ENCODE peak calls at places on chromosome 18, in ten cellular contexts. P is NK-92 treated with Interleukin-12 subunit alpha and Interleukin-12 subunit beta, amount 100 ng/mL, for 24 hours; A is putamen; L is SK-N-DZ; S is nephron progenitor cell; T is H1; J is heart right ventricle; G is NCI-H2171; F is ureter; I is fibroblast of pulmonary artery. Q is an unnamed sample.

GRCh38 chr18:24128700-24129099 is 10.2 kb upstream of the CABYR start:
- DNase-seq in P (no peak), A (no peak), L (no peak), S (no peak), T (no peak), J (no peak), G (no peak), F (no peak), I (peak), Q (peak)

GRCh38 chr18:68104036-68104435 is 587.5 kb upstream of the DSEL start:
- DNase-seq in P (no peak), A (no peak), L (no peak), S (no peak), T (no peak), J (no peak), G (no peak), F (no peak), I (peak), Q (no peak)

GRCh38 chr18:5979176-5979888 is 84.0 kb upstream of the TMEM200C start:
- DNase-seq in P (no peak), A (no peak), L (no peak), S (no peak), T (peak), J (no peak), G (no peak), F (peak), I (no peak), Q (no peak)

GRCh38 chr18:8375269-8375668 is 234.0 kb upstream of the RAB12 start:
- DNase-seq in P (no peak), A (no peak), L (no peak), S (no peak), T (no peak), J (no peak), G (no peak), F (no peak), I (no peak), Q (no peak)

GRCh38 chr18:39480494-39481245 is 1915.1 kb upstream of the CELF4 start:
- DNase-seq in P (no peak), A (no peak), L (no peak), S (no peak), T (no peak), J (no peak), G (no peak), F (no peak), I (peak), Q (no peak)

GRCh38 chr18:59249186-59249774 is 24.0 kb downstream of the RAX start:
- DNase-seq in P (peak), A (peak), L (peak), S (peak), T (peak), J (peak), G (peak), F (no peak), I (peak), Q (peak)

GRCh38 chr18:27778925-27779324 is 398.0 kb downstream of the CDH2 start:
- DNase-seq in P (no peak), A (no peak), L (no peak), S (no peak), T (no peak), J (no peak), G (no peak), F (no peak), I (no peak), Q (no peak)

GRCh38 chr18:75478996-75479870 is 51.7 kb upstream of the SMIM21 start:
- DNase-seq in P (no peak), A (peak), L (peak), S (no peak), T (no peak), J (no peak), G (peak), F (no peak), I (peak), Q (peak)

GRCh38 chr18:7173216-7173615 is 55.6 kb upstream of the LAMA1 start:
- DNase-seq in P (no peak), A (no peak), L (no peak), S (no peak), T (no peak), J (no peak), G (no peak), F (no peak), I (no peak), Q (no peak)

GRCh38 chr18:38250981-38251380 is 685.4 kb upstream of the CELF4 start:
- DNase-seq in P (no peak), A (no peak), L (no peak), S (no peak), T (no peak), J (no peak), G (no peak), F (no peak), I (no peak), Q (peak)

GRCh38 chr18:64103979-64104378 is 44.9 kb downstream of the LINC00305 start:
- DNase-seq in P (no peak), A (no peak), L (no peak), S (no peak), T (peak), J (no peak), G (no peak), F (no peak), I (no peak), Q (peak)

GRCh38 chr18:80233201-80233835 is 14.0 kb downstream of the PARD6G start:
- DNase-seq in P (no peak), A (no peak), L (no peak), S (no peak), T (peak), J (no peak), G (no peak), F (no peak), I (no peak), Q (no peak)

GRCh38 chr18:78503129-78503528 is 476.5 kb upstream of the SALL3 start:
- DNase-seq in P (no peak), A (no peak), L (no peak), S (no peak), T (no peak), J (no peak), G (no peak), F (no peak), I (no peak), Q (no peak)

GRCh38 chr18:23964282-23965238 is 50.0 kb upstream of the TTC39C start:
- DNase-seq in P (no peak), A (no peak), L (peak), S (no peak), T (peak), J (no peak), G (peak), F (peak), I (no peak), Q (peak)

GRCh38 chr18:11368020-11368419 is 218.7 kb upstream of the PIEZO2 start:
- DNase-seq in P (no peak), A (no peak), L (no peak), S (no peak), T (no peak), J (no peak), G (no peak), F (no peak), I (no peak), Q (no peak)

GRCh38 chr18:13680612-13681011 is 45.7 kb downstream of the FAM210A start:
- DNase-seq in P (no peak), A (peak), L (peak), S (peak), T (peak), J (peak), G (no peak), F (no peak), I (no peak), Q (peak)

GRCh38 chr18:10979411-10979810 is 170.0 kb downstream of the PIEZO2 start:
- DNase-seq in P (no peak), A (no peak), L (no peak), S (no peak), T (no peak), J (no peak), G (no peak), F (no peak), I (peak), Q (no peak)

GRCh38 chr18:46764586-46764985 is 7.7 kb upstream of the ST8SIA5 start:
- DNase-seq in P (no peak), A (no peak), L (no peak), S (no peak), T (no peak), J (no peak), G (no peak), F (no peak), I (no peak), Q (no peak)

GRCh38 chr18:75111673-75112485 is 97.1 kb downstream of the PTGR3 start:
- DNase-seq in P (no peak), A (no peak), L (no peak), S (no peak), T (peak), J (no peak), G (no peak), F (no peak), I (no peak), Q (no peak)

GRCh38 chr18:5842653-5843052 is 52.7 kb downstream of the TMEM200C start:
- DNase-seq in P (no peak), A (no peak), L (no peak), S (no peak), T (no peak), J (no peak), G (no peak), F (no peak), I (no peak), Q (no peak)

GRCh38 chr18:9535430-9535972 is 60.2 kb downstream of the RALBP1 start:
- DNase-seq in P (no peak), A (peak), L (peak), S (no peak), T (no peak), J (no peak), G (no peak), F (no peak), I (peak), Q (no peak)

GRCh38 chr18:9495916-9496540 is 20.7 kb downstream of the RALBP1 start:
- DNase-seq in P (no peak), A (no peak), L (peak), S (no peak), T (no peak), J (no peak), G (no peak), F (no peak), I (no peak), Q (no peak)

GRCh38 chr18:52499646-52500045 is 159.6 kb downstream of the DCC start:
- DNase-seq in P (no peak), A (no peak), L (no peak), S (no peak), T (no peak), J (no peak), G (no peak), F (no peak), I (no peak), Q (peak)

GRCh38 chr18:44946529-44947113 is 265.9 kb downstream of the SETBP1 start:
- DNase-seq in P (no peak), A (no peak), L (no peak), S (no peak), T (no peak), J (no peak), G (no peak), F (no peak), I (no peak), Q (peak)

GRCh38 chr18:57432765-57433400 is 2.3 kb upstream of the ONECUT2 start:
- DNase-seq in P (no peak), A (no peak), L (no peak), S (no peak), T (no peak), J (no peak), G (no peak), F (no peak), I (no peak), Q (peak)